ENCODE peak calls at places on chromosomes 7 and 10, in ten cellular contexts. H, U, I, N, Z, M, X, T, S and B are unnamed samples.

GRCh38 chr7:57339198-57339944 is 110.6 kb upstream of the ZNF716 start:
- DNase-seq in H (no peak), U (no peak), I (no peak), N (no peak), Z (no peak), M (no peak), X (no peak), T (no peak), S (no peak), B (no peak)

GRCh38 chr7:99314504-99314903 is 11.2 kb upstream of the ARPC1A start:
- DNase-seq in H (no peak), U (no peak), I (no peak), N (no peak), Z (no peak), M (peak), X (no peak), T (no peak), S (no peak), B (no peak)

GRCh38 chr7:4299431-4299830 is 382.7 kb upstream of the FOXK1 start:
- DNase-seq in H (no peak), U (no peak), I (no peak), N (no peak), Z (no peak), M (no peak), X (no peak), T (no peak), S (no peak), B (no peak)

GRCh38 chr7:98168181-98168903 is 42.9 kb upstream of the BHLHA15 start:
- DNase-seq in H (peak), U (peak), I (peak), N (peak), Z (peak), M (peak), X (peak), T (peak), S (no peak), B (peak)

GRCh38 chr7:36764929-36765328 is 40.6 kb upstream of the AOAH start:
- DNase-seq in H (no peak), U (no peak), I (no peak), N (no peak), Z (no peak), M (no peak), X (no peak), T (no peak), S (no peak), B (no peak)

GRCh38 chr10:14123066-14123465 is 207.7 kb downstream of the FRMD4A start:
- DNase-seq in H (no peak), U (no peak), I (peak), N (no peak), Z (no peak), M (no peak), X (peak), T (no peak), S (no peak), B (no peak)

GRCh38 chr7:33706666-33707194 is 198.6 kb upstream of the BMPER start:
- DNase-seq in H (no peak), U (no peak), I (peak), N (no peak), Z (no peak), M (no peak), X (no peak), T (no peak), S (no peak), B (peak)

GRCh38 chr10:87619705-87620104 is 40.0 kb upstream of the PAPSS2 start:
- DNase-seq in H (no peak), U (no peak), I (peak), N (no peak), Z (no peak), M (peak), X (no peak), T (no peak), S (no peak), B (peak)

GRCh38 chr7:44264221-44264956 is 61.0 kb downstream of the CAMK2B start:
- DNase-seq in H (no peak), U (no peak), I (no peak), N (peak), Z (no peak), M (peak), X (no peak), T (no peak), S (no peak), B (no peak)